ENCODE peak calls at places on chromosomes 13 and 19, in four cellular contexts. U is ovary, Z is dorsolateral prefrontal cortex, W is thyroid gland. D is an unnamed sample.

GRCh38 chr13:37179646-37180045 is 74.2 kb upstream of the CSNK1A1L start:
- DNase-seq in U (no peak), Z (no peak), W (no peak), D (no peak)

GRCh38 chr19:53991224-53992113 is at the start of gene CACNG6:
- DNase-seq in W (no peak), U (no peak), Z (no peak), D (no peak)

GRCh38 chr13:28117689-28118377 is 17.5 kb upstream of the FLT3 start:
- DNase-seq in U (peak; percentile 28), W (peak; percentile 72), Z (no peak), D (peak; percentile 81)

GRCh38 chr13:51684076-51684475 is 99.8 kb downstream of the WDFY2 start:
- DNase-seq in U (no peak), Z (no peak), W (no peak), D (no peak)

GRCh38 chr13:77065456-77066147 is 38.6 kb upstream of the FBXL3 start:
- DNase-seq in W (no peak), Z (no peak), U (no peak), D (no peak)

GRCh38 chr19:46759817-46760333 is 13.6 kb upstream of the STRN4 start:
- DNase-seq in W (no peak), Z (no peak), U (peak; percentile 64), D (no peak)

GRCh38 chr13:29362849-29363604 is 232.5 kb downstream of the SLC7A1 start:
- DNase-seq in U (peak; percentile 23), Z (no peak), W (peak; percentile 39), D (peak; percentile 14)

GRCh38 chr19:55319786-55320185 is 5.4 kb downstream of the TMEM150B start:
- DNase-seq in Z (no peak), W (peak; percentile 11), U (peak; percentile 45), D (peak; percentile 19)

GRCh38 chr13:66665991-66666390 is 564.1 kb downstream of the PCDH9 start:
- DNase-seq in W (peak; percentile 78), U (no peak), Z (peak; percentile 88), D (peak; percentile 39)

GRCh38 chr13:107466326-107466725 is 749.0 kb downstream of the LIG4 start:
- DNase-seq in Z (no peak), U (no peak), W (no peak), D (no peak)

GRCh38 chr13:39888865-39889810 is 233.7 kb downstream of the COG6 start:
- DNase-seq in Z (no peak), U (no peak), W (peak; percentile 63), D (no peak)

GRCh38 chr13:28641600-28641926 is 17.4 kb upstream of the POMP start:
- DNase-seq in Z (no peak), U (no peak), W (no peak), D (no peak)

GRCh38 chr19:18086590-18087138 is at the start of gene IL12RB1:
- DNase-seq in U (no peak), Z (no peak), W (no peak), D (no peak)

GRCh38 chr19:38412961-38413360 is 10.1 kb downstream of the FAM98C start:
- DNase-seq in U (no peak), Z (no peak), W (no peak), D (no peak)

GRCh38 chr19:38417146-38417543 is 8.9 kb downstream of the RASGRP4 start:
- DNase-seq in Z (no peak), W (no peak), U (no peak), D (no peak)

GRCh38 chr19:38411041-38411712 is 8.3 kb downstream of the FAM98C start:
- DNase-seq in W (no peak), U (no peak), Z (no peak), D (no peak)

GRCh38 chr19:38412491-38412890 is 9.6 kb downstream of the FAM98C start:
- DNase-seq in W (no peak), U (no peak), Z (no peak), D (no peak)

GRCh38 chr19:38413416-38413815 is 10.5 kb downstream of the FAM98C start:
- DNase-seq in W (no peak), U (no peak), Z (no peak), D (no peak)
- H3K27ac ChIP-seq in W (no peak overlapping the region), U (no peak overlapping the region), Z (no peak overlapping the region), D (no peak overlapping the region)

DNA sequence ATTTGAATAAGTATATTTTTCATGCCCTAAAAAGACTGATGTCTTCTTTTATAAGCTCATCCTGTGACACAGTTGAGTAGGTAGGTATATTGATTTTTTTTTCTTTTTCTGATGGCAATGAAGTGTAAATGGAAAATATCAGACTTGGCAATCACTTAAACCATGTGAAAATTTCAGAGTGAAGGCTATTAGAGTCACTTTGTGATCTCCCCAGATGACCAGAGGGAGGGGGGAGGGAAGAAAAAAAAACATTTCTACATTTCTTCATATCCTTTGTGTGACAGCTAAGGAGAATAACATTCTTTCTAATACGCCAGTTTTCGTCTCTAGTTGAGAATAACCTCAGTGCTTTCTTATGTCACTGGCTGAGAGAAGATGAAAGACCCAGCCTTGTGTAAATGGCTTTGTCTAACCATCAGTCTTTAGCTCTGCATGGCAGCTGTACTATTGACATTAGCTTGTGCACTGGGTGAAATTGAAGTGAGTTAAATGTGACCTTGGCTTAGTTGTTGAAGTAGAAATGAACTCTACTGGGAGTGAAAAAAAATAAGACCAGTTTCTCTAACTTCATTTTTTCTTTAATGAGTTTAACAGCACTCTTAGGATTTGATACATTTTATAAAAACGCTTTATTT is 332.1 kb upstream of the DACH1 start:
- DNase-seq in Z (no peak), U (no peak), W (no peak), D (no peak)
- H3K27ac ChIP-seq in Z (no peak overlapping the region), U (no peak overlapping the region), W (no peak overlapping the region), D (no peak overlapping the region)

GRCh38 chr19:50315773-50316448 is 13.3 kb downstream of the KCNC3 start:
- DNase-seq in Z (peak; percentile 58), W (peak; percentile 47), U (no peak), D (peak; percentile 65)
- H3K27ac ChIP-seq in Z (no peak overlapping the region), W (no peak overlapping the region), U (no peak overlapping the region), D (peak overlapping the region; percentile 62)

GRCh38 chr13:79807554-79807953 is 326.6 kb downstream of the NDFIP2 start:
- DNase-seq in U (no peak), W (no peak), Z (no peak), D (no peak)
- H3K27ac ChIP-seq in U (no peak overlapping the region), W (no peak overlapping the region), Z (no peak overlapping the region), D (no peak overlapping the region)